ENCODE peak calls at places on chromosomes 2 and 18, in seven cellular contexts. B is HCT116, S is K562, T is SK-N-SH, C is GM12878, M is HepG2, X is H1. H is an unnamed sample.

GRCh38 chr2:121898483-121898882 is 143.0 kb downstream of the TSN start:
- DNase-seq in B (no peak), S (no peak), T (no peak), C (no peak), M (no peak), X (no peak), H (no peak)

GRCh38 chr2:75065402-75066008 is 107.1 kb downstream of the POLE4 start:
- DNase-seq in B (no peak), S (no peak), T (no peak), C (no peak), M (no peak), X (no peak), H (no peak)

GRCh38 chr2:127045792-127046501 is 61.0 kb downstream of the BIN1 start:
- DNase-seq in B (no peak), S (no peak), T (peak; percentile 29), C (no peak), M (no peak), X (no peak), H (no peak)

GRCh38 chr18:3248670-3249359 is 1.2 kb downstream of the MYL12A start:
- DNase-seq in B (no peak), S (no peak), T (no peak), C (no peak), M (peak; percentile 61), X (no peak), H (no peak)

GRCh38 chr2:162084561-162084960 is 10.5 kb upstream of the DPP4 start:
- DNase-seq in B (no peak), S (no peak), T (no peak), C (no peak), M (no peak), X (no peak), H (no peak)

GRCh38 chr2:24840164-24840869 is 47.1 kb downstream of the CENPO start:
- DNase-seq in B (no peak), S (no peak), T (no peak), C (no peak), M (no peak), X (no peak), H (no peak)

GRCh38 chr18:80167331-80167730 is 58.3 kb downstream of the ADNP2 start:
- DNase-seq in B (no peak), S (no peak), T (no peak), C (no peak), M (no peak), X (no peak), H (no peak)

GRCh38 chr2:43192939-43193651 is 33.3 kb downstream of the ZFP36L2 start:
- DNase-seq in B (no peak), S (no peak), T (no peak), C (no peak), M (peak; percentile 37), X (no peak), H (no peak)

GRCh38 chr2:26088038-26088643 is 54.3 kb downstream of the RAB10 start:
- DNase-seq in B (no peak), S (peak; percentile 57), T (peak; percentile 66), C (no peak), M (peak; percentile 42), X (no peak), H (peak; percentile 22)

GRCh38 chr2:146576301-146576700 is 1268.5 kb upstream of the ACVR2A start:
- DNase-seq in B (no peak), S (no peak), T (no peak), C (no peak), M (no peak), X (no peak), H (no peak)

GRCh38 chr2:60297296-60298010 is 256.0 kb downstream of the BCL11A start:
- DNase-seq in B (peak; percentile 32), S (peak; percentile 86), T (no peak), C (no peak), M (no peak), X (peak; percentile 31), H (no peak)

GRCh38 chr18:21991081-21991534 is 178.3 kb upstream of the GATA6 start:
- DNase-seq in B (no peak), S (no peak), T (no peak), C (no peak), M (peak; percentile 81), X (peak; percentile 44), H (peak; percentile 37)

GRCh38 chr2:129689600-129689999 is 289.9 kb upstream of the RAB6C start:
- DNase-seq in B (no peak), S (no peak), T (no peak), C (no peak), M (no peak), X (no peak), H (no peak)
- TF ChIP-seq JUND in B (no peak), S (no peak), T (no peak), C (no peak), M (no peak), X (no peak), H (no peak)

GRCh38 chr2:211157856-211158463 is 601.6 kb downstream of the CPS1 start:
- DNase-seq in B (peak; percentile 57), S (peak; percentile 23), T (peak; percentile 48), C (peak; percentile 4), M (peak; percentile 67), X (no peak), H (peak; percentile 78)
- TF ChIP-seq JUND in B (no peak), S (no peak), T (no peak), C (no peak), M (no peak), X (no peak), H (no peak)

GRCh38 chr18:61743775-61744531 is 148.9 kb downstream of the RNF152 start:
- DNase-seq in B (no peak), S (no peak), T (no peak), C (no peak), M (no peak), X (no peak), H (no peak)
- TF ChIP-seq JUND in B (no peak), S (no peak), T (no peak), C (no peak), M (no peak), X (no peak), H (no peak)

DNA sequence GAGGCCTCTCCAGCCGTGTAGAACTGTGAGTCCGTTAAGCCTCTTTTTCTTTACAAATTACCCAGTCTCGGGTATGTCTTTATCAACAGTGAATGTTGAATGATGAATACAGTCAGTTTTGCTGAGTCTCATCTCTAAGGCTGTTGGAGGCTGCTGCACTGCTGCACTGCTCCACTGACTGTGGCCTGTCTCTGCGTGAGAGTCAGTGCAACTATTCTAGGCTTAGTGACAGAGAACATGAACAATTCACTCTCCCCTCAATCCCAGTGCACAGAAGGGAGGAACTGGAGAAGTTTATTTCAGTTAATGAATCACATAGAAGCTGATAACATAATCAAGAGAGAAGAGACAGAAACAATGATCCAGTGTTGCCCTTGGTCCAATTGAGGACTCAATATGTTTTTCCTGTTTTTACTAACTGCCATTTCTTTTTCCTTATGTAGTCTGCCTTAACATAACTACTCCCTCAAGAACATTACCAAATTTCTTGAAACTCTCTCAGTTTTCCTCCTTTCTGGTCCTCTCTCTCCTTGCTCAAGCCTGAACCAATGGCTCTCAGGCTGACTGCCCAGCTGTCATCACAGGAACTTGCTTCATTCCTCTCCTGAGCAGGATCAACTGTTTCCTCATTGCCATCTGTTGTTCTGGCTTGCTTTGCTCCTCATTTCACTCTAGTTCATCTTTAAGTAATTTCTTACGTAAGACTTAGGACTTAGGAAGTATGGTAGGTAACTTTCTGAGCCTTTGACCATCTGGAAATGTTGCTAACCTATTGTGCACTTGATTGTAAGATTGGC is 483.2 kb downstream of the METTL4 start:
- DNase-seq in B (no peak), S (no peak), T (no peak), C (no peak), M (no peak), X (no peak), H (no peak)
- TF ChIP-seq JUND in B (no peak), S (no peak), T (no peak), C (no peak), M (no peak), X (no peak), H (no peak)

DNA sequence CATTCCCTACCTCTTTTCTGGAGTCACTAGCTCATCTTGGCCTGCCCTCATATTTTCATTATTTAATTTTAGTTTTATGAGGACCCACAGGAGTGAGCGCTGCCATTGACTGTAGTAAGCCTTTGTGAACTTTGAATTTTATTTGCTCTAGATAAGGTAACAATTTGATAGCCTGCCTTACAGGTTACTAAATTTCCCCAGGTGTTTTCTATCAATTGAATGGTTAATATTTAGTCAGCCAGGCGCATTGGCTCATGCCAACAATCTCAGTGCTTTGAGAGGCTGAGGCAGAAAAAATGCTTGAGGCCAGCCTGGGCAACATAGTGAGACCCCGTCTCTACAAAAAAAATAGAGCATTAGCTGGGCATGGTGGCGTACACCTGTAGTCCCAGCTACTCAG is 50.2 kb downstream of the DAW1 start:
- DNase-seq in B (no peak), S (no peak), T (no peak), C (no peak), M (no peak), X (no peak), H (no peak)
- TF ChIP-seq JUND in B (no peak), S (no peak), T (no peak), C (no peak), M (no peak), X (no peak), H (no peak)

GRCh38 chr2:22623620-22624019 is 761.4 kb upstream of the KLHL29 start:
- DNase-seq in B (no peak), S (no peak), T (no peak), C (no peak), M (no peak), X (no peak), H (no peak)

GRCh38 chr2:22628183-22628582 is 756.8 kb upstream of the KLHL29 start:
- DNase-seq in B (no peak), S (no peak), T (no peak), C (no peak), M (no peak), X (no peak), H (no peak)

GRCh38 chr2:22626621-22627020 is 758.4 kb upstream of the KLHL29 start:
- DNase-seq in B (no peak), S (no peak), T (no peak), C (no peak), M (no peak), X (peak; percentile 3), H (no peak)
- TF ChIP-seq JUND in B (no peak), S (no peak), T (no peak), C (no peak), M (no peak), X (no peak), H (no peak)

GRCh38 chr18:51135795-51136194 is 61.7 kb downstream of the MEX3C start:
- DNase-seq in B (peak; percentile 13), S (no peak), T (no peak), C (no peak), M (peak; percentile 23), X (no peak), H (no peak)
- TF ChIP-seq JUND in B (no peak), S (no peak), T (no peak), C (no peak), M (no peak), X (no peak), H (no peak)

DNA sequence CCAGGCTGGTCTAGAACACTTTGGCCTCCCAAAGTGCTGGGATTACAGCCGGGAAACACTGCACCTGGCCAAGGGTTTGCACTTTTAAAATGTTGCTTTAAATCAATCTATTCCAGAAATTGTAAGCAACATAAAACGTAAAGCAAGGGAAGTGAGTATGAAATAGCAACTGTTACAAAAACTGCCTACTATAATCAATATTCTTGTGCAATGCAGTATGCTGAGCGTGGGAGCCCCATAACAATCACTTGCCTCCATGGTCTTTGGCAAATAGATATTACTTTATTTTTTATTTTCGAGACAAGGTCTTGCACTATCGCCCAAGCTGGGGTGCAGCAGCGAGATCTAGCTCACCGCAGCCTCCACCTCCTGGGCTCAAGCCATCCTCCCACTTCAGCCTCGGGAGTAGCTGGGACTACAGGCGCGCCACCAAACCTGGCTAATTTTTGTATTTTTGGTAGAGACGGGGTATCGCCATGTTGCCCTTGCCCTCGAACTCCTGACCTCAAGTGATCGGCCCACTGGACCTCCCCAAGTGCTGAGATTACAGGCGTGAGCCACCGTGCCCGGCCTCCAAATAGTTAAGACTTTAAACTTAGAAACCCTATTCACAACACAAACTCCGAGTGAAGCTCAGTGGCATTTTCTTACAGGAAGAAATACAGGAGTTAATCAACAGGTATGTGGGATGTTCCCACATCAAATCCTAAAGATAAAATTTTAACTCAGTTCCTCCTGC is 1.2 kb upstream of the CCNT2 start:
- DNase-seq in B (no peak), S (no peak), T (no peak), C (no peak), M (peak; percentile 11), X (no peak), H (no peak)
- TF ChIP-seq JUND in B (no peak), S (no peak), T (no peak), C (no peak), M (no peak), X (no peak), H (no peak)